ENCODE peak calls at places on chromosome 4, in ten cellular contexts. One of them, this sample, is unnamed.

GRCh38 chr4:185470503-185471195 is 884 bp downstream of the CCDC110 start:
- DNase-seq in activated naive CD8-positive, alpha-beta T cell treated with anti-CD3 and anti-CD28 coated beads, Interleukin-2, amount 50 U/mL, for 24 hours: peak; percentile 17
- DNase-seq in mucosa of descending colon: peak; percentile 83
- DNase-seq in activated CD4-positive, alpha-beta memory T cell treated with anti-CD3 and anti-CD28 coated beads, Interleukin-2, amount 10 ng/mL, durations not matched to agents 7 days and 5 days: peak; percentile 42
- DNase-seq in ovary: peak; percentile 81
- DNase-seq in activated CD4-positive, alpha-beta T cell treated with anti-CD3 and anti-CD28 coated beads, Interleukin-2, amount 50 U/mL, for 1 hour: peak; percentile 48
- DNase-seq in cerebellar cortex: peak; percentile 73
- DNase-seq in stimulated activated CD8-positive, alpha-beta memory T cell treated with anti-CD3 and anti-CD28 coated beads, Interleukin-12 subunit alpha, Interleukin-12 subunit beta, amount 100 ng/mL, for 4 hours: no peak
- DNase-seq in Right ventricle myocardium superior: peak; percentile 82
- DNase-seq in MV-4-11: no peak
- DNase-seq in this sample: peak; percentile 58

GRCh38 chr4:122364700-122365404 is 14.0 kb upstream of the ADAD1 start:
- DNase-seq in activated naive CD8-positive, alpha-beta T cell treated with anti-CD3 and anti-CD28 coated beads, Interleukin-2, amount 50 U/mL, for 24 hours: no peak
- DNase-seq in activated CD4-positive, alpha-beta T cell treated with anti-CD3 and anti-CD28 coated beads, Interleukin-2, amount 50 U/mL, for 1 hour: no peak
- DNase-seq in mucosa of descending colon: peak; percentile 40
- DNase-seq in cerebellar cortex: no peak
- DNase-seq in Right ventricle myocardium superior: peak; percentile 17
- DNase-seq in MV-4-11: no peak
- DNase-seq in stimulated activated CD8-positive, alpha-beta memory T cell treated with anti-CD3 and anti-CD28 coated beads, Interleukin-12 subunit alpha, Interleukin-12 subunit beta, amount 100 ng/mL, for 4 hours: no peak
- DNase-seq in activated CD4-positive, alpha-beta memory T cell treated with anti-CD3 and anti-CD28 coated beads, Interleukin-2, amount 10 ng/mL, durations not matched to agents 7 days and 5 days: peak; percentile 58
- DNase-seq in ovary: no peak
- DNase-seq in this sample: peak; percentile 11

GRCh38 chr4:74968456-74969164 is 35.7 kb downstream of the PARM1 start:
- DNase-seq in activated CD4-positive, alpha-beta T cell treated with anti-CD3 and anti-CD28 coated beads, Interleukin-2, amount 50 U/mL, for 1 hour: no peak
- DNase-seq in cerebellar cortex: no peak
- DNase-seq in activated naive CD8-positive, alpha-beta T cell treated with anti-CD3 and anti-CD28 coated beads, Interleukin-2, amount 50 U/mL, for 24 hours: no peak
- DNase-seq in activated CD4-positive, alpha-beta memory T cell treated with anti-CD3 and anti-CD28 coated beads, Interleukin-2, amount 10 ng/mL, durations not matched to agents 7 days and 5 days: no peak
- DNase-seq in ovary: no peak
- DNase-seq in Right ventricle myocardium superior: no peak
- DNase-seq in stimulated activated CD8-positive, alpha-beta memory T cell treated with anti-CD3 and anti-CD28 coated beads, Interleukin-12 subunit alpha, Interleukin-12 subunit beta, amount 100 ng/mL, for 4 hours: no peak
- DNase-seq in MV-4-11: peak; percentile 68
- DNase-seq in mucosa of descending colon: no peak
- DNase-seq in this sample: no peak

GRCh38 chr4:4332529-4332928 is 42.5 kb downstream of the ZBTB49 start:
- DNase-seq in ovary: no peak
- DNase-seq in activated naive CD8-positive, alpha-beta T cell treated with anti-CD3 and anti-CD28 coated beads, Interleukin-2, amount 50 U/mL, for 24 hours: no peak
- DNase-seq in mucosa of descending colon: no peak
- DNase-seq in stimulated activated CD8-positive, alpha-beta memory T cell treated with anti-CD3 and anti-CD28 coated beads, Interleukin-12 subunit alpha, Interleukin-12 subunit beta, amount 100 ng/mL, for 4 hours: no peak
- DNase-seq in activated CD4-positive, alpha-beta T cell treated with anti-CD3 and anti-CD28 coated beads, Interleukin-2, amount 50 U/mL, for 1 hour: no peak
- DNase-seq in activated CD4-positive, alpha-beta memory T cell treated with anti-CD3 and anti-CD28 coated beads, Interleukin-2, amount 10 ng/mL, durations not matched to agents 7 days and 5 days: no peak
- DNase-seq in MV-4-11: no peak
- DNase-seq in Right ventricle myocardium superior: no peak
- DNase-seq in cerebellar cortex: no peak
- DNase-seq in this sample: no peak

GRCh38 chr4:4555916-4556315 is 14.1 kb upstream of the STX18 start:
- DNase-seq in activated naive CD8-positive, alpha-beta T cell treated with anti-CD3 and anti-CD28 coated beads, Interleukin-2, amount 50 U/mL, for 24 hours: no peak
- DNase-seq in stimulated activated CD8-positive, alpha-beta memory T cell treated with anti-CD3 and anti-CD28 coated beads, Interleukin-12 subunit alpha, Interleukin-12 subunit beta, amount 100 ng/mL, for 4 hours: no peak
- DNase-seq in activated CD4-positive, alpha-beta T cell treated with anti-CD3 and anti-CD28 coated beads, Interleukin-2, amount 50 U/mL, for 1 hour: no peak
- DNase-seq in cerebellar cortex: peak; percentile 87
- DNase-seq in mucosa of descending colon: no peak
- DNase-seq in MV-4-11: no peak
- DNase-seq in ovary: no peak
- DNase-seq in Right ventricle myocardium superior: no peak
- DNase-seq in activated CD4-positive, alpha-beta memory T cell treated with anti-CD3 and anti-CD28 coated beads, Interleukin-2, amount 10 ng/mL, durations not matched to agents 7 days and 5 days: no peak
- DNase-seq in this sample: no peak

GRCh38 chr4:74555231-74555630 is 110.3 kb downstream of the AREG start:
- DNase-seq in cerebellar cortex: no peak
- DNase-seq in mucosa of descending colon: no peak
- DNase-seq in MV-4-11: no peak
- DNase-seq in stimulated activated CD8-positive, alpha-beta memory T cell treated with anti-CD3 and anti-CD28 coated beads, Interleukin-12 subunit alpha, Interleukin-12 subunit beta, amount 100 ng/mL, for 4 hours: no peak
- DNase-seq in activated CD4-positive, alpha-beta T cell treated with anti-CD3 and anti-CD28 coated beads, Interleukin-2, amount 50 U/mL, for 1 hour: no peak
- DNase-seq in activated naive CD8-positive, alpha-beta T cell treated with anti-CD3 and anti-CD28 coated beads, Interleukin-2, amount 50 U/mL, for 24 hours: no peak
- DNase-seq in ovary: no peak
- DNase-seq in activated CD4-positive, alpha-beta memory T cell treated with anti-CD3 and anti-CD28 coated beads, Interleukin-2, amount 10 ng/mL, durations not matched to agents 7 days and 5 days: no peak
- DNase-seq in Right ventricle myocardium superior: no peak
- DNase-seq in this sample: no peak

GRCh38 chr4:158208931-158209640 is 1.2 kb upstream of the TMEM144 start:
- DNase-seq in activated CD4-positive, alpha-beta T cell treated with anti-CD3 and anti-CD28 coated beads, Interleukin-2, amount 50 U/mL, for 1 hour: no peak
- DNase-seq in stimulated activated CD8-positive, alpha-beta memory T cell treated with anti-CD3 and anti-CD28 coated beads, Interleukin-12 subunit alpha, Interleukin-12 subunit beta, amount 100 ng/mL, for 4 hours: no peak
- DNase-seq in cerebellar cortex: peak; percentile 15
- DNase-seq in ovary: no peak
- DNase-seq in MV-4-11: peak; percentile 94
- DNase-seq in activated CD4-positive, alpha-beta memory T cell treated with anti-CD3 and anti-CD28 coated beads, Interleukin-2, amount 10 ng/mL, durations not matched to agents 7 days and 5 days: no peak
- DNase-seq in activated naive CD8-positive, alpha-beta T cell treated with anti-CD3 and anti-CD28 coated beads, Interleukin-2, amount 50 U/mL, for 24 hours: no peak
- DNase-seq in mucosa of descending colon: no peak
- DNase-seq in Right ventricle myocardium superior: no peak
- DNase-seq in this sample: no peak

GRCh38 chr4:36278789-36279188 is 2.6 kb upstream of the DTHD1 start:
- DNase-seq in mucosa of descending colon: no peak
- DNase-seq in stimulated activated CD8-positive, alpha-beta memory T cell treated with anti-CD3 and anti-CD28 coated beads, Interleukin-12 subunit alpha, Interleukin-12 subunit beta, amount 100 ng/mL, for 4 hours: no peak
- DNase-seq in cerebellar cortex: no peak
- DNase-seq in MV-4-11: no peak
- DNase-seq in ovary: no peak
- DNase-seq in activated CD4-positive, alpha-beta memory T cell treated with anti-CD3 and anti-CD28 coated beads, Interleukin-2, amount 10 ng/mL, durations not matched to agents 7 days and 5 days: no peak
- DNase-seq in activated CD4-positive, alpha-beta T cell treated with anti-CD3 and anti-CD28 coated beads, Interleukin-2, amount 50 U/mL, for 1 hour: no peak
- DNase-seq in Right ventricle myocardium superior: no peak
- DNase-seq in activated naive CD8-positive, alpha-beta T cell treated with anti-CD3 and anti-CD28 coated beads, Interleukin-2, amount 50 U/mL, for 24 hours: no peak
- DNase-seq in this sample: no peak

GRCh38 chr4:182808673-182809416 is 108.3 kb downstream of the DCTD start:
- DNase-seq in activated CD4-positive, alpha-beta T cell treated with anti-CD3 and anti-CD28 coated beads, Interleukin-2, amount 50 U/mL, for 1 hour: peak; percentile 19
- DNase-seq in ovary: no peak
- DNase-seq in activated CD4-positive, alpha-beta memory T cell treated with anti-CD3 and anti-CD28 coated beads, Interleukin-2, amount 10 ng/mL, durations not matched to agents 7 days and 5 days: peak; percentile 64
- DNase-seq in activated naive CD8-positive, alpha-beta T cell treated with anti-CD3 and anti-CD28 coated beads, Interleukin-2, amount 50 U/mL, for 24 hours: peak; percentile 58
- DNase-seq in stimulated activated CD8-positive, alpha-beta memory T cell treated with anti-CD3 and anti-CD28 coated beads, Interleukin-12 subunit alpha, Interleukin-12 subunit beta, amount 100 ng/mL, for 4 hours: peak; percentile 13
- DNase-seq in MV-4-11: peak; percentile 86
- DNase-seq in mucosa of descending colon: no peak
- DNase-seq in cerebellar cortex: no peak
- DNase-seq in Right ventricle myocardium superior: no peak
- DNase-seq in this sample: no peak

GRCh38 chr4:76610751-76611150 is 175.7 kb downstream of the SHROOM3 start:
- DNase-seq in Right ventricle myocardium superior: no peak
- DNase-seq in mucosa of descending colon: no peak
- DNase-seq in ovary: no peak
- DNase-seq in activated CD4-positive, alpha-beta T cell treated with anti-CD3 and anti-CD28 coated beads, Interleukin-2, amount 50 U/mL, for 1 hour: no peak
- DNase-seq in activated naive CD8-positive, alpha-beta T cell treated with anti-CD3 and anti-CD28 coated beads, Interleukin-2, amount 50 U/mL, for 24 hours: no peak
- DNase-seq in cerebellar cortex: no peak
- DNase-seq in stimulated activated CD8-positive, alpha-beta memory T cell treated with anti-CD3 and anti-CD28 coated beads, Interleukin-12 subunit alpha, Interleukin-12 subunit beta, amount 100 ng/mL, for 4 hours: no peak
- DNase-seq in activated CD4-positive, alpha-beta memory T cell treated with anti-CD3 and anti-CD28 coated beads, Interleukin-2, amount 10 ng/mL, durations not matched to agents 7 days and 5 days: no peak
- DNase-seq in MV-4-11: no peak
- DNase-seq in this sample: no peak